ENCODE peak calls at places on chromosome 2, in ten cellular contexts. One of them, this sample, is unnamed.

GRCh38 chr2:64361151-64361938 is 92.6 kb upstream of the LGALSL start:
- DNase-seq in GM12892: no peak
- DNase-seq in right lobe of liver: no peak
- DNase-seq in A549: no peak
- DNase-seq in lower leg skin: peak
- DNase-seq in IMR-90: no peak
- DNase-seq in thyroid gland: no peak
- DNase-seq in GM12891: no peak
- DNase-seq in prostate gland: no peak
- DNase-seq in stomach: no peak
- DNase-seq in this sample: no peak

GRCh38 chr2:133264951-133265949 is 303.0 kb downstream of the NCKAP5 start:
- DNase-seq in GM12892: no peak
- DNase-seq in right lobe of liver: peak
- DNase-seq in A549: peak
- DNase-seq in lower leg skin: no peak
- DNase-seq in IMR-90: no peak
- DNase-seq in thyroid gland: no peak
- DNase-seq in GM12891: no peak
- DNase-seq in prostate gland: no peak
- DNase-seq in stomach: peak
- DNase-seq in this sample: peak

GRCh38 chr2:157746234-157746950 is 117.7 kb upstream of the ACVR1C start:
- DNase-seq in GM12892: no peak
- DNase-seq in right lobe of liver: peak
- DNase-seq in A549: no peak
- DNase-seq in lower leg skin: no peak
- DNase-seq in IMR-90: peak
- DNase-seq in thyroid gland: no peak
- DNase-seq in GM12891: no peak
- DNase-seq in prostate gland: no peak
- DNase-seq in stomach: no peak
- DNase-seq in this sample: no peak

GRCh38 chr2:110674620-110675555 is 3.0 kb downstream of the BUB1 start:
- DNase-seq in GM12892: peak
- DNase-seq in right lobe of liver: no peak
- DNase-seq in A549: peak
- DNase-seq in lower leg skin: no peak
- DNase-seq in IMR-90: peak
- DNase-seq in thyroid gland: peak
- DNase-seq in GM12891: peak
- DNase-seq in prostate gland: no peak
- DNase-seq in stomach: peak
- DNase-seq in this sample: peak

GRCh38 chr2:101960903-101961286 is 30.9 kb upstream of the IL1R2 start:
- DNase-seq in GM12892: no peak
- DNase-seq in right lobe of liver: peak
- DNase-seq in A549: no peak
- DNase-seq in lower leg skin: no peak
- DNase-seq in IMR-90: no peak
- DNase-seq in thyroid gland: no peak
- DNase-seq in GM12891: no peak
- DNase-seq in prostate gland: no peak
- DNase-seq in stomach: no peak
- DNase-seq in this sample: no peak

GRCh38 chr2:44753552-44754285 is 187.8 kb upstream of the SIX3 start:
- DNase-seq in GM12892: no peak
- DNase-seq in right lobe of liver: no peak
- DNase-seq in A549: no peak
- DNase-seq in lower leg skin: no peak
- DNase-seq in IMR-90: no peak
- DNase-seq in thyroid gland: no peak
- DNase-seq in GM12891: no peak
- DNase-seq in prostate gland: no peak
- DNase-seq in stomach: no peak
- DNase-seq in this sample: no peak

GRCh38 chr2:234502285-234502918 is 5.5 kb upstream of the ARL4C start:
- DNase-seq in GM12892: no peak
- DNase-seq in right lobe of liver: no peak
- DNase-seq in A549: peak
- DNase-seq in lower leg skin: no peak
- DNase-seq in IMR-90: peak
- DNase-seq in thyroid gland: no peak
- DNase-seq in GM12891: no peak
- DNase-seq in prostate gland: no peak
- DNase-seq in stomach: no peak
- DNase-seq in this sample: no peak

GRCh38 chr2:28442328-28442727 is 49.7 kb downstream of the FOSL2 start:
- DNase-seq in GM12892: no peak
- DNase-seq in right lobe of liver: no peak
- DNase-seq in A549: no peak
- DNase-seq in lower leg skin: no peak
- DNase-seq in IMR-90: no peak
- DNase-seq in thyroid gland: no peak
- DNase-seq in GM12891: no peak
- DNase-seq in prostate gland: no peak
- DNase-seq in stomach: no peak
- DNase-seq in this sample: no peak

GRCh38 chr2:17313261-17313660 is 205.0 kb downstream of the RAD51AP2 start:
- DNase-seq in GM12892: no peak
- DNase-seq in right lobe of liver: no peak
- DNase-seq in A549: no peak
- DNase-seq in lower leg skin: no peak
- DNase-seq in IMR-90: no peak
- DNase-seq in thyroid gland: no peak
- DNase-seq in GM12891: no peak
- DNase-seq in prostate gland: no peak
- DNase-seq in stomach: no peak
- DNase-seq in this sample: no peak

GRCh38 chr2:199627417-199627816 is 169.7 kb upstream of the SATB2 start:
- DNase-seq in GM12892: no peak
- DNase-seq in right lobe of liver: no peak
- DNase-seq in A549: no peak
- DNase-seq in lower leg skin: no peak
- DNase-seq in IMR-90: no peak
- DNase-seq in thyroid gland: no peak
- DNase-seq in GM12891: no peak
- DNase-seq in prostate gland: no peak
- DNase-seq in stomach: no peak
- DNase-seq in this sample: no peak

GRCh38 chr2:96258393-96259022 is 7.3 kb downstream of the TMEM127 start:
- DNase-seq in GM12892: no peak
- DNase-seq in right lobe of liver: no peak
- DNase-seq in A549: no peak
- DNase-seq in lower leg skin: no peak
- DNase-seq in IMR-90: no peak
- DNase-seq in thyroid gland: no peak
- DNase-seq in GM12891: no peak
- DNase-seq in prostate gland: no peak
- DNase-seq in stomach: no peak
- DNase-seq in this sample: no peak

GRCh38 chr2:96262306-96262705 is 3.5 kb downstream of the TMEM127 start:
- DNase-seq in GM12892: no peak
- DNase-seq in right lobe of liver: no peak
- DNase-seq in A549: no peak
- DNase-seq in lower leg skin: no peak
- DNase-seq in IMR-90: no peak
- DNase-seq in thyroid gland: no peak
- DNase-seq in GM12891: no peak
- DNase-seq in prostate gland: no peak
- DNase-seq in stomach: no peak
- DNase-seq in this sample: no peak

GRCh38 chr2:96259497-96259921 is 6.3 kb downstream of the TMEM127 start:
- DNase-seq in GM12892: no peak
- DNase-seq in right lobe of liver: no peak
- DNase-seq in A549: no peak
- DNase-seq in lower leg skin: no peak
- DNase-seq in IMR-90: no peak
- DNase-seq in thyroid gland: peak
- DNase-seq in GM12891: no peak
- DNase-seq in prostate gland: no peak
- DNase-seq in stomach: peak
- DNase-seq in this sample: no peak

GRCh38 chr2:96261328-96262003 is 4.3 kb downstream of the TMEM127 start:
- DNase-seq in GM12892: no peak
- DNase-seq in right lobe of liver: no peak
- DNase-seq in A549: no peak
- DNase-seq in lower leg skin: no peak
- DNase-seq in IMR-90: no peak
- DNase-seq in thyroid gland: no peak
- DNase-seq in GM12891: no peak
- DNase-seq in prostate gland: no peak
- DNase-seq in stomach: no peak
- DNase-seq in this sample: no peak

GRCh38 chr2:96260404-96261260 is 5.2 kb downstream of the TMEM127 start:
- DNase-seq in GM12892: peak
- DNase-seq in right lobe of liver: peak
- DNase-seq in A549: peak
- DNase-seq in lower leg skin: no peak
- DNase-seq in IMR-90: peak
- DNase-seq in thyroid gland: peak
- DNase-seq in GM12891: no peak
- DNase-seq in prostate gland: peak
- DNase-seq in stomach: peak
- DNase-seq in this sample: peak
- TF ChIP-seq POLR2A in GM12892: no peak
- TF ChIP-seq POLR2A in right lobe of liver: peak
- TF ChIP-seq POLR2A in A549: no peak
- TF ChIP-seq POLR2A in lower leg skin: no peak
- TF ChIP-seq POLR2A in IMR-90: peak
- TF ChIP-seq POLR2A in thyroid gland: peak
- TF ChIP-seq POLR2A in GM12891: no peak
- TF ChIP-seq POLR2A in prostate gland: no peak
- TF ChIP-seq POLR2A in stomach: no peak
- TF ChIP-seq POLR2A in this sample: peak

GRCh38 chr2:9771481-9772017 is 71.7 kb upstream of the TAF1B start:
- DNase-seq in GM12892: no peak
- DNase-seq in right lobe of liver: no peak
- DNase-seq in A549: peak
- DNase-seq in lower leg skin: no peak
- DNase-seq in IMR-90: peak
- DNase-seq in thyroid gland: no peak
- DNase-seq in GM12891: no peak
- DNase-seq in prostate gland: no peak
- DNase-seq in stomach: no peak
- DNase-seq in this sample: no peak
- TF ChIP-seq POLR2A in GM12892: no peak
- TF ChIP-seq POLR2A in right lobe of liver: no peak
- TF ChIP-seq POLR2A in A549: no peak
- TF ChIP-seq POLR2A in lower leg skin: no peak
- TF ChIP-seq POLR2A in IMR-90: no peak
- TF ChIP-seq POLR2A in thyroid gland: no peak
- TF ChIP-seq POLR2A in GM12891: no peak
- TF ChIP-seq POLR2A in prostate gland: no peak
- TF ChIP-seq POLR2A in stomach: no peak
- TF ChIP-seq POLR2A in this sample: no peak

GRCh38 chr2:85437488-85438290 is 19.2 kb downstream of the SH2D6 start:
- DNase-seq in GM12892: peak
- DNase-seq in right lobe of liver: peak
- DNase-seq in A549: peak
- DNase-seq in lower leg skin: peak
- DNase-seq in IMR-90: peak
- DNase-seq in thyroid gland: peak
- DNase-seq in GM12891: peak
- DNase-seq in prostate gland: peak
- DNase-seq in stomach: peak
- DNase-seq in this sample: peak
- TF ChIP-seq POLR2A in GM12892: peak
- TF ChIP-seq POLR2A in right lobe of liver: peak
- TF ChIP-seq POLR2A in A549: peak
- TF ChIP-seq POLR2A in lower leg skin: peak
- TF ChIP-seq POLR2A in IMR-90: peak
- TF ChIP-seq POLR2A in thyroid gland: peak
- TF ChIP-seq POLR2A in GM12891: peak
- TF ChIP-seq POLR2A in prostate gland: peak
- TF ChIP-seq POLR2A in stomach: no peak
- TF ChIP-seq POLR2A in this sample: peak

GRCh38 chr2:226647626-226648518 is 151.7 kb downstream of the IRS1 start:
- DNase-seq in GM12892: no peak
- DNase-seq in right lobe of liver: no peak
- DNase-seq in A549: no peak
- DNase-seq in lower leg skin: no peak
- DNase-seq in IMR-90: peak
- DNase-seq in thyroid gland: peak
- DNase-seq in GM12891: no peak
- DNase-seq in prostate gland: no peak
- DNase-seq in stomach: no peak
- DNase-seq in this sample: no peak

GRCh38 chr2:226649201-226649600 is 150.4 kb downstream of the IRS1 start:
- DNase-seq in GM12892: no peak
- DNase-seq in right lobe of liver: no peak
- DNase-seq in A549: no peak
- DNase-seq in lower leg skin: no peak
- DNase-seq in IMR-90: no peak
- DNase-seq in thyroid gland: no peak
- DNase-seq in GM12891: no peak
- DNase-seq in prostate gland: no peak
- DNase-seq in stomach: no peak
- DNase-seq in this sample: no peak

GRCh38 chr2:226652983-226653765 is 146.4 kb downstream of the IRS1 start:
- DNase-seq in GM12892: no peak
- DNase-seq in right lobe of liver: no peak
- DNase-seq in A549: no peak
- DNase-seq in lower leg skin: no peak
- DNase-seq in IMR-90: peak
- DNase-seq in thyroid gland: no peak
- DNase-seq in GM12891: no peak
- DNase-seq in prostate gland: no peak
- DNase-seq in stomach: no peak
- DNase-seq in this sample: no peak

GRCh38 chr2:226652388-226652787 is 147.2 kb downstream of the IRS1 start:
- DNase-seq in GM12892: no peak
- DNase-seq in right lobe of liver: no peak
- DNase-seq in A549: peak
- DNase-seq in lower leg skin: no peak
- DNase-seq in IMR-90: peak
- DNase-seq in thyroid gland: no peak
- DNase-seq in GM12891: no peak
- DNase-seq in prostate gland: no peak
- DNase-seq in stomach: no peak
- DNase-seq in this sample: peak

DNA sequence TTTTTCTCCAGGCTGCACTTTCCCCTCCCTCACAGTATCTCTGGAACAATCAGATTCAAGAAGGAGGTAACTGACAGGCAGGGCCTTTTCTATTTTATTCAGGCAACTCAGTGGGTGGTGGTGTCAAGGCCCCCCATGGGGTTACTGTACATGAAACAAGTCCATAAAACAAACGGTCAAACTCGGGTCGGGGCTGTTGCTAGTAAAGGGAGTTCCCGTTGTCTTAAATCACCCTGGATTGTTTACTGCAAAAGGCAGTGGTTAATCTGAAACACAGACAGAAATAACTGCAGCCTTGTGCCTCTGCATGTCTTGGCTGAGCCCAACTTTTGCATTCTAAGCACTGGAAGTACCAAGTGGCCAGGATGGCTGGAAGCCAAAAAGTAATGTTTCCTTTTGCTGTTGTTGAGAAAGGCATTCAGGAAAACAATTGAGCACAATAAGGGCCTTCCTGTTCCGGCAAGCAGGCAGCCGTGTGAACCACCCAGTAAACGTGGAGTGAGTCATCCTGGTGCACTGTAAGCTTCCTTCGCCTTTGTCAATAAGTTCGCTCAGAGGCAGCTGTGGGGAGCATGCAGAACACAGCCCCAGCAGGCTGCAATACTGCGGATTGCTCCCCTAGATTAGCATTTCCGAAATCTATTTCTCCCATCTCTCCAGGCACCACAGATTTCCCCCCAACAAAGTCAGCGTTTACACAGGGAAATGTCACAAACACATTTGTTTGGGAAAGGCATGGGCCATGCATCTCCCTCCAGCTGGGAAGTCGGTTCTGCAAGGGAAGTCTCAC is 149.6 kb downstream of the IRS1 start:
- DNase-seq in GM12892: no peak
- DNase-seq in right lobe of liver: no peak
- DNase-seq in A549: peak
- DNase-seq in lower leg skin: peak
- DNase-seq in IMR-90: peak
- DNase-seq in thyroid gland: peak
- DNase-seq in GM12891: no peak
- DNase-seq in prostate gland: peak
- DNase-seq in stomach: peak
- DNase-seq in this sample: peak
- TF ChIP-seq POLR2A in GM12892: no peak
- TF ChIP-seq POLR2A in right lobe of liver: no peak
- TF ChIP-seq POLR2A in A549: no peak
- TF ChIP-seq POLR2A in lower leg skin: no peak
- TF ChIP-seq POLR2A in IMR-90: peak
- TF ChIP-seq POLR2A in thyroid gland: peak
- TF ChIP-seq POLR2A in GM12891: no peak
- TF ChIP-seq POLR2A in prostate gland: no peak
- TF ChIP-seq POLR2A in stomach: no peak
- TF ChIP-seq POLR2A in this sample: no peak

This sample was measured in adrenal gland.